ENCODE peak calls at places on chromosome 13, in seven cellular contexts. One of them, this sample, is unnamed.

GRCh38 chr13:110259651-110260050 is 47.3 kb downstream of the COL4A1 start:
- DNase-seq in Karpas-422: no peak
- DNase-seq in kidney: no peak
- DNase-seq in left ventricle myocardium inferior: no peak
- DNase-seq in dorsolateral prefrontal cortex: no peak
- DNase-seq in A549: no peak
- DNase-seq in PC-9: no peak
- DNase-seq in this sample: no peak

GRCh38 chr13:21061077-21061945 is at the start of gene LATS2:
- DNase-seq in Karpas-422: no peak
- DNase-seq in kidney: peak; percentile 98
- DNase-seq in A549: peak; percentile 89
- DNase-seq in left ventricle myocardium inferior: peak; percentile 99
- DNase-seq in dorsolateral prefrontal cortex: peak; percentile 94
- DNase-seq in PC-9: peak; percentile 90
- DNase-seq in this sample: peak; percentile 80

GRCh38 chr13:30257433-30258099 is 49.8 kb downstream of the KATNAL1 start:
- DNase-seq in dorsolateral prefrontal cortex: peak; percentile 64
- DNase-seq in Karpas-422: peak; percentile 69
- DNase-seq in PC-9: no peak
- DNase-seq in kidney: no peak
- DNase-seq in left ventricle myocardium inferior: no peak
- DNase-seq in A549: no peak
- DNase-seq in this sample: no peak

GRCh38 chr13:50030315-50030714 is 15.1 kb downstream of the KCNRG start:
- DNase-seq in dorsolateral prefrontal cortex: no peak
- DNase-seq in Karpas-422: no peak
- DNase-seq in A549: peak; percentile 30
- DNase-seq in kidney: no peak
- DNase-seq in PC-9: no peak
- DNase-seq in left ventricle myocardium inferior: no peak
- DNase-seq in this sample: no peak

GRCh38 chr13:77836423-77836822 is 82.2 kb downstream of the EDNRB start:
- DNase-seq in left ventricle myocardium inferior: no peak
- DNase-seq in kidney: no peak
- DNase-seq in PC-9: no peak
- DNase-seq in A549: no peak
- DNase-seq in dorsolateral prefrontal cortex: no peak
- DNase-seq in Karpas-422: no peak
- DNase-seq in this sample: no peak

GRCh38 chr13:51942189-51942588 is 69.1 kb downstream of the ATP7B start:
- DNase-seq in dorsolateral prefrontal cortex: no peak
- DNase-seq in left ventricle myocardium inferior: no peak
- DNase-seq in PC-9: peak; percentile 41
- DNase-seq in A549: no peak
- DNase-seq in Karpas-422: no peak
- DNase-seq in kidney: peak; percentile 18
- DNase-seq in this sample: no peak

GRCh38 chr13:44160549-44161278 is 212.9 kb upstream of the SERP2 start:
- DNase-seq in Karpas-422: no peak
- DNase-seq in left ventricle myocardium inferior: no peak
- DNase-seq in A549: no peak
- DNase-seq in dorsolateral prefrontal cortex: peak; percentile 34
- DNase-seq in PC-9: no peak
- DNase-seq in kidney: no peak
- DNase-seq in this sample: no peak

GRCh38 chr13:76600086-76600485 is 286.1 kb downstream of the KCTD12 start:
- DNase-seq in left ventricle myocardium inferior: no peak
- DNase-seq in A549: no peak
- DNase-seq in dorsolateral prefrontal cortex: no peak
- DNase-seq in kidney: no peak
- DNase-seq in Karpas-422: peak; percentile 16
- DNase-seq in PC-9: no peak
- DNase-seq in this sample: no peak

GRCh38 chr13:33025220-33025744 is 9.1 kb downstream of the KL start:
- DNase-seq in PC-9: no peak
- DNase-seq in left ventricle myocardium inferior: no peak
- DNase-seq in Karpas-422: no peak
- DNase-seq in dorsolateral prefrontal cortex: no peak
- DNase-seq in kidney: no peak
- DNase-seq in A549: no peak
- DNase-seq in this sample: no peak

GRCh38 chr13:113023694-113024430 is 54.8 kb downstream of the MCF2L start:
- DNase-seq in kidney: no peak
- DNase-seq in left ventricle myocardium inferior: no peak
- DNase-seq in PC-9: no peak
- DNase-seq in Karpas-422: no peak
- DNase-seq in dorsolateral prefrontal cortex: no peak
- DNase-seq in A549: no peak
- DNase-seq in this sample: no peak

GRCh38 chr13:43448605-43449004 is 338.2 kb downstream of the ENOX1 start:
- DNase-seq in A549: no peak
- DNase-seq in PC-9: no peak
- DNase-seq in dorsolateral prefrontal cortex: no peak
- DNase-seq in left ventricle myocardium inferior: no peak
- DNase-seq in kidney: no peak
- DNase-seq in Karpas-422: no peak
- DNase-seq in this sample: peak; percentile 7

GRCh38 chr13:44300895-44301638 is 72.6 kb upstream of the SERP2 start:
- DNase-seq in PC-9: peak; percentile 56
- DNase-seq in A549: peak; percentile 76
- DNase-seq in dorsolateral prefrontal cortex: peak; percentile 77
- DNase-seq in Karpas-422: no peak
- DNase-seq in kidney: no peak
- DNase-seq in left ventricle myocardium inferior: peak; percentile 53
- DNase-seq in this sample: no peak

GRCh38 chr13:41675306-41675705 is 218.0 kb downstream of the RGCC start:
- DNase-seq in PC-9: no peak
- DNase-seq in dorsolateral prefrontal cortex: no peak
- DNase-seq in A549: no peak
- DNase-seq in Karpas-422: no peak
- DNase-seq in kidney: no peak
- DNase-seq in left ventricle myocardium inferior: no peak
- DNase-seq in this sample: no peak

GRCh38 chr13:99651016-99651415 is 149.7 kb downstream of the TM9SF2 start:
- DNase-seq in kidney: no peak
- DNase-seq in left ventricle myocardium inferior: no peak
- DNase-seq in A549: no peak
- DNase-seq in PC-9: no peak
- DNase-seq in Karpas-422: no peak
- DNase-seq in dorsolateral prefrontal cortex: no peak
- DNase-seq in this sample: no peak

GRCh38 chr13:95226932-95227718 is 74.1 kb downstream of the ABCC4 start:
- DNase-seq in left ventricle myocardium inferior: no peak
- DNase-seq in kidney: no peak
- DNase-seq in Karpas-422: peak; percentile 59
- DNase-seq in dorsolateral prefrontal cortex: no peak
- DNase-seq in A549: no peak
- DNase-seq in PC-9: no peak
- DNase-seq in this sample: no peak

GRCh38 chr13:76454991-76455390 is 431.2 kb downstream of the KCTD12 start:
- DNase-seq in Karpas-422: no peak
- DNase-seq in kidney: no peak
- DNase-seq in dorsolateral prefrontal cortex: no peak
- DNase-seq in PC-9: no peak
- DNase-seq in left ventricle myocardium inferior: no peak
- DNase-seq in A549: no peak
- DNase-seq in this sample: no peak

GRCh38 chr13:97491452-97491851 is 57.5 kb downstream of the RAP2A start:
- DNase-seq in dorsolateral prefrontal cortex: no peak
- DNase-seq in kidney: no peak
- DNase-seq in A549: no peak
- DNase-seq in PC-9: no peak
- DNase-seq in Karpas-422: no peak
- DNase-seq in left ventricle myocardium inferior: no peak
- DNase-seq in this sample: no peak

GRCh38 chr13:39144941-39145533 is 106.8 kb downstream of the NHLRC3 start:
- DNase-seq in left ventricle myocardium inferior: peak; percentile 40
- DNase-seq in Karpas-422: peak; percentile 68
- DNase-seq in kidney: peak; percentile 35
- DNase-seq in PC-9: peak; percentile 30
- DNase-seq in A549: peak; percentile 52
- DNase-seq in dorsolateral prefrontal cortex: peak; percentile 13
- DNase-seq in this sample: peak; percentile 2

GRCh38 chr13:52070929-52071523 is 46.5 kb downstream of the UTP14C start:
- DNase-seq in kidney: no peak
- DNase-seq in Karpas-422: peak; percentile 60
- DNase-seq in A549: no peak
- DNase-seq in dorsolateral prefrontal cortex: no peak
- DNase-seq in PC-9: no peak
- DNase-seq in left ventricle myocardium inferior: no peak
- DNase-seq in this sample: no peak

GRCh38 chr13:63699948-63700347 is 2284.3 kb upstream of the PCDH20 start:
- DNase-seq in PC-9: no peak
- DNase-seq in dorsolateral prefrontal cortex: no peak
- DNase-seq in left ventricle myocardium inferior: no peak
- DNase-seq in A549: no peak
- DNase-seq in kidney: peak; percentile 29
- DNase-seq in Karpas-422: no peak
- DNase-seq in this sample: no peak

GRCh38 chr13:63700366-63700765 is 2284.7 kb upstream of the PCDH20 start:
- DNase-seq in A549: no peak
- DNase-seq in dorsolateral prefrontal cortex: no peak
- DNase-seq in kidney: no peak
- DNase-seq in PC-9: no peak
- DNase-seq in left ventricle myocardium inferior: no peak
- DNase-seq in Karpas-422: no peak
- DNase-seq in this sample: no peak

GRCh38 chr13:63693696-63694095 is 2278.0 kb upstream of the PCDH20 start:
- DNase-seq in left ventricle myocardium inferior: no peak
- DNase-seq in kidney: peak; percentile 68
- DNase-seq in Karpas-422: no peak
- DNase-seq in dorsolateral prefrontal cortex: no peak
- DNase-seq in A549: no peak
- DNase-seq in PC-9: no peak
- DNase-seq in this sample: no peak

GRCh38 chr13:63691474-63691873 is 2275.8 kb upstream of the PCDH20 start:
- DNase-seq in Karpas-422: no peak
- DNase-seq in kidney: no peak
- DNase-seq in dorsolateral prefrontal cortex: no peak
- DNase-seq in A549: no peak
- DNase-seq in left ventricle myocardium inferior: no peak
- DNase-seq in PC-9: no peak
- DNase-seq in this sample: no peak

DNA sequence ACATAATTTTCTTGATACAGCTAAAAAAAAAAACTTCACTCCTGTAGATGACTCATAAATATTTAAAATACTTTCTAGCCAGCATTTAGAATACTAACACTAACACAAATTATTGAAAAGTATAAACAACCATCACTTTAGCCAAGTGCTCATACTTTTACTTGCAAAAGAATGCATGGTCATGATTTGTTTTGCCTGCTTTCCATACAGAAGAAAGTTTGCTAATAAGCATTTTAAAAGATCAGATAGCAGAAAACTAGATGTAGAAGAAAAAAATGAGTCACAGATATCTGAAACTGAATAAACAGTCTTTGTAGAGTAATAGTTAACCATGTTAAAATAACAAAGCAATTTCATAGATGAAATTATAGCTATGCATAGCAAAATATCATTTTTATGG is 2280.4 kb upstream of the PCDH20 start:
- DNase-seq in kidney: no peak
- DNase-seq in Karpas-422: no peak
- DNase-seq in A549: no peak
- DNase-seq in PC-9: no peak
- DNase-seq in left ventricle myocardium inferior: no peak
- DNase-seq in dorsolateral prefrontal cortex: no peak
- DNase-seq in this sample: no peak
- H3K27ac ChIP-seq in kidney: no peak overlapping the region
- H3K27ac ChIP-seq in Karpas-422: no peak overlapping the region
- H3K27ac ChIP-seq in A549: no peak overlapping the region
- H3K27ac ChIP-seq in PC-9: no peak overlapping the region
- H3K27ac ChIP-seq in left ventricle myocardium inferior: no peak overlapping the region
- H3K27ac ChIP-seq in dorsolateral prefrontal cortex: no peak overlapping the region
- H3K27ac ChIP-seq in this sample: no peak overlapping the region

GRCh38 chr13:19985219-19985556 is 26.7 kb downstream of the ZMYM2 start:
- DNase-seq in Karpas-422: no peak
- DNase-seq in left ventricle myocardium inferior: no peak
- DNase-seq in PC-9: no peak
- DNase-seq in A549: no peak
- DNase-seq in dorsolateral prefrontal cortex: no peak
- DNase-seq in kidney: no peak
- DNase-seq in this sample: no peak
- H3K27ac ChIP-seq in Karpas-422: peak overlapping the region; percentile 7
- H3K27ac ChIP-seq in left ventricle myocardium inferior: no peak overlapping the region
- H3K27ac ChIP-seq in PC-9: no peak overlapping the region
- H3K27ac ChIP-seq in A549: no peak overlapping the region
- H3K27ac ChIP-seq in dorsolateral prefrontal cortex: no peak overlapping the region
- H3K27ac ChIP-seq in kidney: no peak overlapping the region
- H3K27ac ChIP-seq in this sample: no peak overlapping the region

DNA sequence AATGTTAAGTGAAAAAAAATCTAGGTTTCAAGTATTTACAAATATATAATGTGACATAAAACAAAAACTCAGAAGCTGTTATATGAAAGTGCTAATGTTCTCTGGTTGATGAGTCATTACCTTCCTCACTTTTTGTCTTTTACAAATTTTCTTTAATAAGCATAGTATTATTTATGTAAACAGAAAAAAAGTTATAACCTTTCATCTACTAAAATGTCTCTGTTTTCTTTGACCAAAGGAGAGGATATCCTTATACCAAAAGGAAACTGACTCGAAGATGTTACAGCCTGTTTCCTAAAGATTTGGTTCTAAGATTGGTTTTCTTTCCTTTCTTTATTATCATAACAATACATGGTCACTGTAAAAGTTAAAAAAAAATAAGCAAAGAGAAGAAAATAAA is 38.0 kb downstream of the RCBTB2 start:
- DNase-seq in Karpas-422: no peak
- DNase-seq in A549: no peak
- DNase-seq in left ventricle myocardium inferior: no peak
- DNase-seq in kidney: no peak
- DNase-seq in PC-9: no peak
- DNase-seq in dorsolateral prefrontal cortex: no peak
- DNase-seq in this sample: no peak
- H3K27ac ChIP-seq in Karpas-422: peak overlapping the region; percentile 100
- H3K27ac ChIP-seq in A549: no peak overlapping the region
- H3K27ac ChIP-seq in left ventricle myocardium inferior: peak overlapping the region; percentile 81
- H3K27ac ChIP-seq in kidney: no peak overlapping the region
- H3K27ac ChIP-seq in PC-9: no peak overlapping the region
- H3K27ac ChIP-seq in dorsolateral prefrontal cortex: peak overlapping the region; percentile 90
- H3K27ac ChIP-seq in this sample: no peak overlapping the region

GRCh38 chr13:46571189-46571901 is 18.4 kb downstream of the LRCH1 start:
- DNase-seq in kidney: no peak
- DNase-seq in A549: peak; percentile 8
- DNase-seq in Karpas-422: no peak
- DNase-seq in dorsolateral prefrontal cortex: peak; percentile 67
- DNase-seq in left ventricle myocardium inferior: no peak
- DNase-seq in PC-9: no peak
- DNase-seq in this sample: no peak
- H3K27ac ChIP-seq in kidney: no peak overlapping the region
- H3K27ac ChIP-seq in A549: no peak overlapping the region
- H3K27ac ChIP-seq in Karpas-422: no peak overlapping the region
- H3K27ac ChIP-seq in dorsolateral prefrontal cortex: no peak overlapping the region
- H3K27ac ChIP-seq in left ventricle myocardium inferior: peak overlapping the region; percentile 69
- H3K27ac ChIP-seq in PC-9: no peak overlapping the region
- H3K27ac ChIP-seq in this sample: no peak overlapping the region

GRCh38 chr13:34561033-34561432 is 381.0 kb upstream of the NBEA start:
- DNase-seq in A549: no peak
- DNase-seq in PC-9: no peak
- DNase-seq in Karpas-422: no peak
- DNase-seq in dorsolateral prefrontal cortex: no peak
- DNase-seq in kidney: no peak
- DNase-seq in left ventricle myocardium inferior: no peak
- DNase-seq in this sample: no peak
- H3K27ac ChIP-seq in A549: no peak overlapping the region
- H3K27ac ChIP-seq in PC-9: no peak overlapping the region
- H3K27ac ChIP-seq in Karpas-422: no peak overlapping the region
- H3K27ac ChIP-seq in dorsolateral prefrontal cortex: peak overlapping the region; percentile 20
- H3K27ac ChIP-seq in kidney: no peak overlapping the region
- H3K27ac ChIP-seq in left ventricle myocardium inferior: no peak overlapping the region
- H3K27ac ChIP-seq in this sample: no peak overlapping the region

This sample was measured in caudate nucleus.